ENCODE peak calls at places on chromosomes 6 and 20, in six cellular contexts. P, X, J, A, U and Z are unnamed samples.

GRCh38 chr20:62876826-62877728 is 15.5 kb upstream of the TCFL5 start:
- DNase-seq in A (no peak), X (peak; percentile 63), P (no peak), U (no peak), J (no peak), Z (no peak)

GRCh38 chr6:169370054-169370453 is 116.4 kb upstream of the THBS2 start:
- DNase-seq in P (no peak), J (no peak), X (no peak), A (no peak), U (no peak), Z (no peak)

GRCh38 chr6:143598466-143599080 is 79.2 kb upstream of the PHACTR2 start:
- DNase-seq in J (peak; percentile 19), P (peak; percentile 48), X (no peak), A (no peak), U (peak; percentile 89), Z (no peak)

GRCh38 chr20:61938839-61939690 is 126.6 kb downstream of the TAF4 start:
- DNase-seq in U (no peak), J (no peak), A (no peak), P (no peak), X (no peak), Z (no peak)

GRCh38 chr20:47960769-47961525 is 175.7 kb upstream of the SULF2 start:
- DNase-seq in A (no peak), J (no peak), U (no peak), P (no peak), X (no peak), Z (no peak)

GRCh38 chr20:6530254-6530653 is 237.2 kb upstream of the BMP2 start:
- DNase-seq in U (no peak), A (peak; percentile 1), P (no peak), X (no peak), J (no peak), Z (no peak)

GRCh38 chr6:54193560-54193959 is 82.3 kb downstream of the MLIP start:
- DNase-seq in U (peak; percentile 56), X (no peak), J (no peak), P (no peak), A (no peak), Z (no peak)

GRCh38 chr20:53917145-53918009 is 153.0 kb downstream of the BCAS1 start:
- DNase-seq in J (no peak), A (peak; percentile 81), X (peak; percentile 97), U (peak; percentile 69), P (peak; percentile 29), Z (no peak)

GRCh38 chr6:699319-699718 is 6.4 kb upstream of the EXOC2 start:
- DNase-seq in J (no peak), A (no peak), P (no peak), X (peak; percentile 80), U (no peak), Z (no peak)

GRCh38 chr20:1937316-1937976 is 42.2 kb downstream of the SIRPA start:
- DNase-seq in P (no peak), J (no peak), A (no peak), X (no peak), U (no peak), Z (no peak)

GRCh38 chr6:41568585-41569384 is 22.6 kb downstream of the FOXP4 start:
- DNase-seq in P (no peak), A (peak; percentile 16), J (no peak), X (peak; percentile 22), U (no peak), Z (no peak)

GRCh38 chr6:125793863-125794262 is 3.1 kb downstream of the NCOA7 start:
- DNase-seq in U (no peak), A (no peak), P (peak; percentile 33), X (peak; percentile 49), J (no peak), Z (no peak)

GRCh38 chr20:2402271-2402980 is 21.7 kb downstream of the TGM6 start:
- DNase-seq in X (peak; percentile 66), P (no peak), U (peak; percentile 33), A (peak; percentile 70), J (no peak), Z (no peak)